ENCODE peak calls at places on chromosomes 3 and 15, in seven cellular contexts. V is AG04449; J is lower lobe of right lung; K is sigmoid colon; R is fibroblast of pulmonary artery; I is CD8-positive, alpha-beta T cell; C is adrenal gland. F is an unnamed sample.

GRCh38 chr3:46517016-46517770 is 19.4 kb downstream of the RTP3 start:
- DNase-seq in V (no peak), J (no peak), K (no peak), R (peak), I (no peak), C (no peak), F (peak)

GRCh38 chr3:172256101-172256687 is 192.1 kb downstream of the GHSR start:
- DNase-seq in V (peak), J (no peak), K (peak), R (peak), I (no peak), C (peak), F (no peak)

GRCh38 chr3:108468577-108468976 is 41.8 kb downstream of the MYH15 start:
- DNase-seq in V (no peak), J (no peak), K (no peak), R (no peak), I (no peak), C (no peak), F (no peak)

GRCh38 chr3:187963677-187964385 is 190.1 kb upstream of the LPP start:
- DNase-seq in V (no peak), J (no peak), K (no peak), R (peak), I (no peak), C (no peak), F (no peak)

GRCh38 chr3:106745344-106746168 is 631.7 kb upstream of the CCDC54 start:
- DNase-seq in V (peak), J (no peak), K (no peak), R (peak), I (no peak), C (no peak), F (no peak)

GRCh38 chr3:176526194-176526593 is 671.1 kb downstream of the TBL1XR1 start:
- DNase-seq in V (no peak), J (no peak), K (no peak), R (peak), I (no peak), C (no peak), F (peak)

GRCh38 chr3:192332386-192333291 is 394.7 kb downstream of the FGF12 start:
- DNase-seq in V (no peak), J (no peak), K (no peak), R (no peak), I (no peak), C (no peak), F (no peak)

GRCh38 chr3:154759966-154760365 is 320.2 kb upstream of the MME start:
- DNase-seq in V (no peak), J (no peak), K (no peak), R (no peak), I (no peak), C (no peak), F (no peak)

GRCh38 chr3:157393076-157393475 is 43.6 kb upstream of the PTX3 start:
- DNase-seq in V (no peak), J (no peak), K (no peak), R (peak), I (no peak), C (no peak), F (no peak)

GRCh38 chr15:100308222-100309007 is 33.4 kb downstream of the ADAMTS17 start:
- DNase-seq in V (no peak), J (no peak), K (peak), R (peak), I (no peak), C (peak), F (no peak)

GRCh38 chr3:23455775-23456174 is 252.6 kb downstream of the UBE2E2 start:
- DNase-seq in V (peak), J (no peak), K (no peak), R (peak), I (no peak), C (no peak), F (no peak)

GRCh38 chr3:15151166-15151565 is 52.2 kb upstream of the RBSN start:
- DNase-seq in V (no peak), J (no peak), K (no peak), R (no peak), I (no peak), C (no peak), F (no peak)

GRCh38 chr15:79089331-79089889 is 1.2 kb downstream of the RASGRF1 start:
- DNase-seq in V (no peak), J (no peak), K (no peak), R (no peak), I (no peak), C (no peak), F (no peak)

GRCh38 chr3:175443682-175444081 is 584.5 kb downstream of the NAALADL2 start:
- DNase-seq in V (no peak), J (no peak), K (no peak), R (no peak), I (no peak), C (no peak), F (no peak)

GRCh38 chr15:48796521-48796920 is 14.3 kb downstream of the CEP152 start:
- DNase-seq in V (no peak), J (no peak), K (no peak), R (no peak), I (no peak), C (no peak), F (no peak)

GRCh38 chr3:14298442-14298841 is 104.0 kb upstream of the SLC6A6 start:
- DNase-seq in V (no peak), J (no peak), K (no peak), R (no peak), I (no peak), C (no peak), F (no peak)

GRCh38 chr3:72017935-72018334 is 233.0 kb upstream of the PROK2 start:
- DNase-seq in V (no peak), J (no peak), K (no peak), R (no peak), I (no peak), C (no peak), F (no peak)

GRCh38 chr15:48500595-48500994 is 144.9 kb downstream of the FBN1 start:
- DNase-seq in V (no peak), J (no peak), K (no peak), R (no peak), I (no peak), C (no peak), F (no peak)

GRCh38 chr3:143895805-143896204 is 47.5 kb upstream of the SLC9A9 start:
- DNase-seq in V (no peak), J (no peak), K (no peak), R (peak), I (no peak), C (no peak), F (no peak)

GRCh38 chr15:68407141-68407885 is 24.6 kb downstream of the ITGA11 start:
- DNase-seq in V (no peak), J (no peak), K (peak), R (peak), I (no peak), C (peak), F (no peak)

GRCh38 chr3:27138005-27138404 is 231.2 kb downstream of the NEK10 start:
- DNase-seq in V (no peak), J (no peak), K (peak), R (no peak), I (no peak), C (no peak), F (no peak)

GRCh38 chr3:59812188-59812587 is 762.4 kb upstream of the CFAP20DC start:
- DNase-seq in V (no peak), J (no peak), K (no peak), R (no peak), I (no peak), C (no peak), F (no peak)

GRCh38 chr15:31557899-31558298 is 231.3 kb downstream of the KLF13 start:
- DNase-seq in V (no peak), J (no peak), K (no peak), R (no peak), I (no peak), C (no peak), F (no peak)

GRCh38 chr3:185401319-185401955 is 38.5 kb downstream of the MAP3K13 start:
- DNase-seq in V (no peak), J (no peak), K (no peak), R (peak), I (no peak), C (no peak), F (no peak)

GRCh38 chr15:36358094-36358961 is 221.1 kb upstream of the CDIN1 start:
- DNase-seq in V (no peak), J (no peak), K (no peak), R (peak), I (no peak), C (no peak), F (peak)

GRCh38 chr3:9703736-9704342 is at the start of gene CPNE9:
- DNase-seq in V (no peak), J (no peak), K (no peak), R (no peak), I (no peak), C (no peak), F (no peak)

GRCh38 chr3:129665024-129665768 is 58.7 kb upstream of the PLXND1 start:
- DNase-seq in V (peak), J (no peak), K (no peak), R (peak), I (no peak), C (no peak), F (no peak)

GRCh38 chr3:171192176-171192854 is 165.8 kb upstream of the SLC2A2 start:
- DNase-seq in V (peak), J (no peak), K (no peak), R (peak), I (no peak), C (no peak), F (peak)

GRCh38 chr3:32975891-32976290 is 24.4 kb downstream of the CCR4 start:
- DNase-seq in V (no peak), J (no peak), K (no peak), R (no peak), I (no peak), C (no peak), F (no peak)

GRCh38 chr3:119160815-119161214 is 12.6 kb upstream of the UPK1B start:
- DNase-seq in V (no peak), J (no peak), K (no peak), R (no peak), I (no peak), C (no peak), F (no peak)

GRCh38 chr3:142046320-142047020 is 102.9 kb downstream of the TFDP2 start:
- DNase-seq in V (no peak), J (no peak), K (no peak), R (peak), I (no peak), C (no peak), F (no peak)

GRCh38 chr3:114745322-114746240 is 401.5 kb downstream of the ZBTB20 start:
- DNase-seq in V (no peak), J (no peak), K (no peak), R (peak), I (no peak), C (no peak), F (no peak)

GRCh38 chr3:184524981-184525336 is 36.6 kb upstream of the EPHB3 start:
- DNase-seq in V (no peak), J (no peak), K (no peak), R (no peak), I (no peak), C (no peak), F (no peak)

GRCh38 chr15:76071816-76072215 is 12.0 kb downstream of the TMEM266 start:
- DNase-seq in V (no peak), J (no peak), K (no peak), R (no peak), I (no peak), C (no peak), F (no peak)

GRCh38 chr15:81160312-81161214 is 26.5 kb downstream of the CFAP161 start:
- DNase-seq in V (no peak), J (no peak), K (peak), R (peak), I (no peak), C (peak), F (no peak)

GRCh38 chr3:127542441-127542952 is 48.0 kb downstream of the TPRA1 start:
- DNase-seq in V (no peak), J (peak), K (no peak), R (no peak), I (no peak), C (no peak), F (no peak)

DNA sequence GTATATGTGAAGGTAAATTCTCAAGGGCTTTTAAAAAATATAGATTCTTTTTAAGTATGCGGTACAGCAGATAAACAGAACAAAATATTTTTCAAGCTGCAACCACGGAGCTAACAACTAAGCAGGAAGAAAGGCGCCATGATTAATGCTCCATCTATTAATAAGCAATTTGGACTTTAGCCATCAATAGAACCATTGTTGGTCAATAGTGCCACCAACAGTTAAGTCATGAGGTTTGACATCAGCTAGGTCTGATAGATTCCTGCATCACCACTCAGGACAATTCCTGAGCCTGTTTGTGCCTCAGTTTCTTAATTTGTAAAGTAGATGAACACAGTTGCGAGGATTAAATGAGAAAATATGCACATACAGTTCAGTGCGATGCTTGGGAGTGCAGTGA is 65.1 kb upstream of the FAM3D start:
- DNase-seq in V (no peak), J (no peak), K (no peak), R (no peak), I (no peak), C (no peak), F (no peak)
- TF ChIP-seq CTCF in V (no peak), J (no peak), K (no peak), R (no peak), I (no peak), C (no peak), F (no peak)

GRCh38 chr15:40843183-40843884 is 514 bp upstream of the SPINT1 start:
- DNase-seq in V (no peak), J (no peak), K (no peak), R (no peak), I (no peak), C (no peak), F (no peak)
- H3K4me3 ChIP-seq in V (no peak), J (peak), K (peak), R (no peak), I (no peak), C (no peak), F (peak)

GRCh38 chr3:39748002-39748401 is 61.4 kb upstream of the MYRIP start:
- DNase-seq in V (no peak), J (no peak), K (no peak), R (no peak), I (no peak), C (no peak), F (no peak)
- TF ChIP-seq CTCF in V (no peak), J (no peak), K (no peak), R (no peak), I (no peak), C (no peak), F (no peak)

GRCh38 chr3:126284258-126284904 is 72.8 kb downstream of the KLF15 start:
- DNase-seq in V (no peak), J (no peak), K (no peak), R (peak), I (no peak), C (no peak), F (no peak)
- H3K4me3 ChIP-seq in V (no peak), J (no peak), K (no peak), R (no peak), I (no peak), C (no peak), F (no peak)

DNA sequence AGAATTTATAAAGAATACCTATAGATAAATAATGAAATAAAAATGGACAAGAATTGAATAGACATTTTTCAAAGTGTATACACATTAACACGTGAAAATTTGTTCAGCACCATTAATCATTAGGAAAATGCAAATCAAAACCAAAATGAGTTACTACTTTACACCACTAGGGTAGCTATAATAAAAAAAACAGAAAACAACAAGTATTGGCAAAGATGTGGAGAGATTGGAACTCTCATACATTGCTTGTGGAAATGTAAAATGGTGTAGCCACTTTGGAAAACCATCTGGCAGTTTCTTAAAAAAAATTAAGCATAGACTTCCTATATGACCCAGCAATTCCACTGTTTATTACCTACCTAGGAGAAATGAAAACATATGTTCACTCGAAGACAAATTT is 172.8 kb upstream of the P2RY1 start:
- DNase-seq in V (no peak), J (no peak), K (no peak), R (no peak), I (no peak), C (no peak), F (no peak)
- TF ChIP-seq CTCF in V (no peak), J (no peak), K (no peak), R (no peak), I (no peak), C (peak), F (no peak)

DNA sequence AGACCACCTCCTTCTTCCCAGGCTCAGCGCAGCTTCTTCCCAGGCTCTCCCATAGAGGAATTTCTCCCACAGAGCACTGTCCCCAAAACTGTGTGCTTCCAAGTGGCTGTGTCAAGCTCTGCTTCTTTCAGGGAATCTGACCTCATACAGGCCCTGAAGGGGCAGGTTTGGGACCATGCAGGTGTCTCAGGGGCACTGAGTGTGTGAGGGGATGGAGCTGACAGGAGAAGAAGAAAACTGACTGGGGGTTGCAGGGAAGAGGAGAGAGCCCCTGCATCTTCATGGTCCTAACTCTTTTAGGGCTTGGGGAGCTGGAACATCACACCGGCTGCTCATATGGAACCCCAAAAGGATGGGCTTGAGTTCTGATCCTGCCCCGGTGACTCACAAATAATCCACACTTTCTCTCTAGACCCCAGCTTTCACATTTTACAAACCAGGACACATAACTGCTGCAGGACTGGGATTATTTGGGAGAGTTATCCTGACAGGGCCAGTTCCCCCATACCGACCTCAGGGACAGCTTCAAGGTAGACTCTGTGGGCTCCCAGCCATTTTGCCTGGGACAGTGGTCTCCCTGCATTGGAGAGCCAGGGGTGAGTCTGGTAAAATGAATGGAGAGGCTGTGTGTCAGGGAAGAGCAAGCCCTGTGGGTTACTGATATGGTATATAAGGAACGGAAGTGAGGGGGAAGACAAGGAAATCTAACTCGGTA is 316.1 kb downstream of the TLE3 start:
- DNase-seq in V (no peak), J (no peak), K (no peak), R (no peak), I (no peak), C (no peak), F (no peak)
- H3K4me3 ChIP-seq in V (no peak), J (no peak), K (no peak), R (no peak), I (no peak), C (no peak), F (no peak)